ENCODE peak calls at places on chromosome 19, in eight cellular contexts. Q is EL, B is T-cell, W is HCT116, G is C1 segment of cervical spinal cord, T is GM23248, Z is osteocyte, Y is hypothalamus. R is an unnamed sample.

GRCh38 chr19:49524812-49525455 is 2.9 kb upstream of the RCN3 start:
- DNase-seq in T (no peak), Z (no peak), W (no peak), Y (no peak), Q (no peak), B (no peak), G (no peak), R (no peak)

GRCh38 chr19:1259206-1259872 is 9.8 kb upstream of the CIRBP start:
- DNase-seq in T (peak), B (no peak), Z (no peak), W (no peak), Y (no peak), G (no peak), Q (peak), R (no peak)

GRCh38 chr19:18023596-18024212 is 15.7 kb downstream of the ARRDC2 start:
- DNase-seq in B (peak), Z (no peak), Q (no peak), G (no peak), Y (peak), T (no peak), W (no peak), R (no peak)

GRCh38 chr19:48627211-48627864 is 8.0 kb downstream of the SPHK2 start:
- DNase-seq in B (no peak), T (no peak), Y (no peak), Q (no peak), Z (no peak), G (no peak), W (no peak), R (no peak)

GRCh38 chr19:7545295-7545694 is 9.8 kb downstream of the PNPLA6 start:
- DNase-seq in B (no peak), Y (no peak), Q (no peak), Z (no peak), T (no peak), W (no peak), G (no peak), R (no peak)

GRCh38 chr19:3073159-3073563 is 10.9 kb upstream of the TLE5 start:
- DNase-seq in Q (peak), T (peak), Z (no peak), W (peak), B (no peak), Y (no peak), G (no peak), R (no peak)

GRCh38 chr19:48741222-48741999 is 1.0 kb upstream of the RASIP1 start:
- DNase-seq in Z (no peak), Y (no peak), W (no peak), Q (peak), T (peak), G (no peak), B (no peak), R (no peak)

GRCh38 chr19:16435999-16436650 is 35.6 kb downstream of the EPS15L1 start:
- DNase-seq in Q (no peak), W (no peak), G (no peak), Z (no peak), T (no peak), Y (no peak), B (no peak), R (no peak)

GRCh38 chr19:3065675-3066357 is 3.5 kb upstream of the TLE5 start:
- DNase-seq in T (no peak), B (no peak), Z (no peak), W (no peak), G (no peak), Q (no peak), Y (no peak), R (no peak)

GRCh38 chr19:39352549-39353285 is 10.5 kb downstream of the SAMD4B start:
- DNase-seq in Q (no peak), Z (no peak), B (no peak), T (peak), Y (no peak), G (no peak), W (no peak), R (no peak)

GRCh38 chr19:43575955-43576451 is 402 bp downstream of the PINLYP start:
- DNase-seq in T (peak), B (no peak), G (no peak), Q (no peak), W (no peak), Z (no peak), Y (no peak), R (no peak)

GRCh38 chr19:39351537-39352037 is 9.4 kb downstream of the SAMD4B start:
- DNase-seq in Q (peak), W (no peak), T (peak), B (no peak), Y (no peak), G (no peak), Z (no peak), R (no peak)

GRCh38 chr19:32581704-32582164 is 744 bp downstream of the PDCD5 start:
- DNase-seq in Q (peak), Y (no peak), T (peak), B (no peak), Z (no peak), W (no peak), G (no peak), R (no peak)

GRCh38 chr19:16366056-16366432 is 41.4 kb downstream of the KLF2 start:
- DNase-seq in Z (no peak), W (no peak), Y (no peak), G (no peak), T (no peak), Q (no peak), B (no peak), R (no peak)

GRCh38 chr19:35306473-35307246 is 14.7 kb downstream of the MAG start:
- DNase-seq in W (no peak), T (no peak), Z (no peak), Y (no peak), G (no peak), B (no peak), Q (no peak), R (no peak)

GRCh38 chr19:3573162-3573857 is 566 bp downstream of the HMG20B start:
- DNase-seq in W (no peak), T (peak), Y (no peak), B (no peak), Z (no peak), G (no peak), Q (no peak), R (no peak)

GRCh38 chr19:40775632-40776022 is 306 bp downstream of the MIA start:
- DNase-seq in T (no peak), Z (no peak), Q (no peak), B (no peak), W (no peak), Y (no peak), G (no peak), R (no peak)

GRCh38 chr19:56111601-56112312 is 9.3 kb downstream of the ZNF787 start:
- DNase-seq in Y (peak), Q (no peak), T (no peak), G (no peak), W (no peak), B (peak), Z (no peak), R (no peak)

GRCh38 chr19:5170329-5170745 is 170.3 kb downstream of the PTPRS start:
- DNase-seq in Z (peak), T (no peak), B (no peak), G (no peak), Y (no peak), Q (no peak), W (no peak), R (no peak)

GRCh38 chr19:37979547-37980082 is 72.6 kb downstream of the SIPA1L3 start:
- DNase-seq in Y (no peak), Z (no peak), Q (no peak), T (no peak), W (no peak), B (no peak), G (no peak), R (no peak)

GRCh38 chr19:41531438-41532311 is 44.3 kb upstream of the CEACAM21 start:
- DNase-seq in Z (no peak), T (peak), B (peak), W (no peak), Y (no peak), G (no peak), Q (peak), R (no peak)

GRCh38 chr19:50638576-50638975 is 1.1 kb downstream of the SYT3 start:
- DNase-seq in Q (no peak), Z (no peak), W (no peak), T (no peak), Y (no peak), B (no peak), G (no peak), R (no peak)

GRCh38 chr19:35870798-35871197 is 2.4 kb downstream of the APLP1 start:
- DNase-seq in T (no peak), Y (no peak), Q (no peak), Z (no peak), G (no peak), W (no peak), B (no peak), R (no peak)

GRCh38 chr19:42069619-42070293 is at the start of gene GRIK5:
- DNase-seq in G (no peak), B (no peak), Y (peak), T (peak), Z (no peak), W (no peak), Q (no peak), R (no peak)

GRCh38 chr19:5282926-5283325 is 57.7 kb downstream of the PTPRS start:
- DNase-seq in G (no peak), Z (no peak), W (no peak), T (no peak), Y (no peak), Q (no peak), B (no peak), R (no peak)

GRCh38 chr19:4061683-4062575 is 4.8 kb downstream of the ZBTB7A start:
- DNase-seq in B (no peak), G (peak), W (no peak), Q (no peak), Z (no peak), Y (no peak), T (peak), R (no peak)

GRCh38 chr19:27765397-27765796 is 1447.6 kb downstream of the UQCRFS1 start:
- DNase-seq in Z (peak), B (no peak), Y (no peak), G (no peak), T (no peak), W (no peak), Q (no peak), R (no peak)

GRCh38 chr19:13023666-13024065 is 28.4 kb downstream of the NFIX start:
- DNase-seq in B (no peak), W (no peak), T (peak), Q (peak), Y (no peak), Z (no peak), G (no peak), R (no peak)

GRCh38 chr19:1066748-1067340 is at the start of gene ARHGAP45:
- DNase-seq in W (no peak), T (peak), G (no peak), Z (no peak), Q (no peak), Y (no peak), B (peak), R (no peak)

GRCh38 chr19:49812997-49813861 is at the start of gene FUZ:
- DNase-seq in T (peak), W (peak), Z (peak), Y (peak), Q (peak), B (peak), G (peak), R (peak)

GRCh38 chr19:15779756-15780476 is 7.5 kb upstream of the OR10H5 start:
- DNase-seq in T (peak), Q (peak), G (peak), Y (peak), W (no peak), B (no peak), Z (no peak), R (no peak)

GRCh38 chr19:52923782-52924593 is 760 bp upstream of the ZNF888 start:
- DNase-seq in W (no peak), Z (no peak), B (no peak), G (no peak), Y (peak), T (peak), Q (peak), R (no peak)

GRCh38 chr19:9721861-9722260 is 46.7 kb downstream of the ZNF846 start:
- DNase-seq in T (no peak), Q (no peak), B (no peak), Y (no peak), G (no peak), W (no peak), Z (no peak), R (no peak)

GRCh38 chr19:2782357-2782935 is 627 bp downstream of the SGTA start:
- DNase-seq in Q (no peak), Y (no peak), T (peak), B (no peak), G (no peak), Z (no peak), W (no peak), R (no peak)

GRCh38 chr19:53131732-53132131 is 978 bp downstream of the ZNF415 start:
- DNase-seq in Q (no peak), B (no peak), T (peak), G (no peak), Y (peak), Z (no peak), W (no peak), R (no peak)

GRCh38 chr19:58166268-58166667 is 15.7 kb upstream of the ZNF329 start:
- DNase-seq in Q (no peak), G (no peak), W (no peak), Z (no peak), B (no peak), Y (no peak), T (no peak), R (no peak)

GRCh38 chr19:36573948-36574726 is 1.0 kb upstream of the ZNF529 start:
- DNase-seq in G (no peak), Y (no peak), B (no peak), Z (no peak), W (no peak), Q (no peak), T (peak), R (no peak)

GRCh38 chr19:35860818-35861639 is 4.3 kb downstream of the KIRREL2 start:
- DNase-seq in Y (no peak), B (no peak), T (no peak), W (no peak), Q (no peak), Z (no peak), G (no peak), R (no peak)